ENCODE peak calls at places on chromosome 7, in seven cellular contexts. X is iPS DF 19.7; D is stimulated activated CD4-positive, alpha-beta T cell treated with anti-CD3 and anti-CD28 coated beads, Interleukin-2, amount 100 ng/mL, for 48 hours; N is EH; Q is stomach; A is NCI-H2029 treated with DMSO at 0.1 percent for 48 hours; E is HFF-Myc. H is an unnamed sample.

GRCh38 chr7:17315974-17316373 is 17.5 kb downstream of the AHR start:
- DNase-seq in X (no peak), E (no peak), N (no peak), A (no peak), Q (no peak), D (no peak), H (no peak)

GRCh38 chr7:51649-52048 is 140.7 kb upstream of the FAM20C start:
- DNase-seq in A (no peak), E (no peak), Q (no peak), X (no peak), N (no peak), D (no peak), H (no peak)

GRCh38 chr7:151375530-151376217 is 34.1 kb downstream of the NUB1 start:
- DNase-seq in N (no peak), D (no peak), A (no peak), X (no peak), Q (no peak), E (no peak), H (no peak)

GRCh38 chr7:142488842-142489241 is 231.0 kb upstream of the PRSS58 start:
- DNase-seq in Q (no peak), N (no peak), D (no peak), A (no peak), E (no peak), X (no peak), H (no peak)

GRCh38 chr7:27745064-27745583 is 5.2 kb downstream of the TAX1BP1 start:
- DNase-seq in E (peak), N (peak), Q (no peak), D (no peak), X (peak), A (no peak), H (no peak)

GRCh38 chr7:108794466-108794865 is 224.8 kb downstream of the DNAJB9 start:
- DNase-seq in A (no peak), Q (no peak), E (no peak), X (no peak), D (no peak), N (no peak), H (no peak)

GRCh38 chr7:28806841-28807240 is 151.3 kb downstream of the TRIL start:
- DNase-seq in N (peak), X (no peak), D (no peak), A (no peak), Q (no peak), E (no peak), H (no peak)

GRCh38 chr7:36116347-36117200 is 36.5 kb upstream of the EEPD1 start:
- DNase-seq in N (peak), D (no peak), A (no peak), E (no peak), Q (no peak), X (no peak), H (no peak)

GRCh38 chr7:1505731-1506550 is 1.8 kb upstream of the INTS1 start:
- DNase-seq in N (no peak), E (no peak), D (no peak), A (no peak), X (no peak), Q (no peak), H (no peak)

GRCh38 chr7:54112568-54112967 is 429.6 kb upstream of the VSTM2A start:
- DNase-seq in D (no peak), Q (no peak), E (no peak), N (no peak), A (no peak), X (no peak), H (no peak)

GRCh38 chr7:99476107-99476506 is 3.4 kb downstream of the ZNF789 start:
- DNase-seq in D (no peak), N (no peak), E (no peak), X (no peak), A (no peak), Q (no peak), H (no peak)

GRCh38 chr7:149125864-149126661 is at the start of gene ZNF425:
- DNase-seq in X (no peak), Q (peak), N (peak), D (peak), A (peak), E (peak), H (peak)

GRCh38 chr7:150897502-150898474 is 45.5 kb downstream of the AOC1 start:
- DNase-seq in N (no peak), Q (no peak), D (peak), A (no peak), X (no peak), E (no peak), H (no peak)

GRCh38 chr7:38105874-38106483 is 72.1 kb upstream of the STARD3NL start:
- DNase-seq in A (peak), D (no peak), E (peak), Q (no peak), N (peak), X (peak), H (no peak)

GRCh38 chr7:91029688-91030087 is 234.5 kb upstream of the FZD1 start:
- DNase-seq in Q (no peak), X (no peak), D (no peak), E (no peak), N (no peak), A (no peak), H (no peak)

GRCh38 chr7:148561099-148561498 is 29.5 kb upstream of the C7orf33 start:
- DNase-seq in X (no peak), Q (no peak), N (no peak), D (no peak), A (no peak), E (no peak), H (no peak)

GRCh38 chr7:24702674-24703235 is 54.5 kb downstream of the GSDME start:
- DNase-seq in D (no peak), Q (no peak), X (no peak), E (no peak), A (no peak), N (peak), H (no peak)

GRCh38 chr7:30525409-30525808 is 20.8 kb upstream of the GGCT start:
- DNase-seq in X (no peak), Q (no peak), D (no peak), A (no peak), N (no peak), E (no peak), H (no peak)

GRCh38 chr7:5231116-5231515 is 41.1 kb downstream of the WIPI2 start:
- DNase-seq in D (no peak), N (no peak), X (no peak), Q (no peak), E (no peak), A (no peak), H (no peak)

H was measured in stimulated activated CD8-positive, alpha-beta memory T cell treated with anti-CD3 and anti-CD28 coated beads, Interleukin-4, amount 100 ng/mL, for 24 hours.